ENCODE peak calls at places on chromosomes 12 and 14, in six cellular contexts. Z is mammary epithelial cell, J is adrenal gland, X is cardiac muscle cell, F is astrocyte, A is AG04450. P is an unnamed sample.

GRCh38 chr14:102096569-102097188 is 9.8 kb upstream of the HSP90AA1 start:
- DNase-seq in Z (peak), J (peak), X (peak), F (peak), A (peak), P (no peak)

GRCh38 chr14:89198544-89199329 is 218.3 kb downstream of the FOXN3 start:
- DNase-seq in Z (no peak), J (peak), X (no peak), F (no peak), A (no peak), P (no peak)

GRCh38 chr12:130933269-130933995 is 20.3 kb upstream of the ADGRD1 start:
- DNase-seq in Z (no peak), J (no peak), X (no peak), F (no peak), A (no peak), P (no peak)

GRCh38 chr12:114858388-114859146 is 174.6 kb upstream of the TBX3 start:
- DNase-seq in Z (peak), J (no peak), X (no peak), F (no peak), A (no peak), P (no peak)

GRCh38 chr12:130783110-130783715 is 55.8 kb downstream of the STX2 start:
- DNase-seq in Z (no peak), J (no peak), X (no peak), F (no peak), A (no peak), P (no peak)

GRCh38 chr12:20007331-20007730 is 361.0 kb upstream of the PDE3A start:
- DNase-seq in Z (no peak), J (no peak), X (no peak), F (no peak), A (no peak), P (no peak)

GRCh38 chr12:115872212-115872611 is 405.3 kb downstream of the MED13L start:
- DNase-seq in Z (no peak), J (no peak), X (no peak), F (no peak), A (no peak), P (no peak)

GRCh38 chr12:38921025-38921677 is 15.8 kb upstream of the CPNE8 start:
- DNase-seq in Z (peak), J (peak), X (peak), F (peak), A (no peak), P (peak)

GRCh38 chr12:120980800-120981368 is 2.5 kb downstream of the HNF1A start:
- DNase-seq in Z (no peak), J (no peak), X (no peak), F (no peak), A (no peak), P (no peak)

GRCh38 chr12:69405466-69405865 is 45.9 kb downstream of the YEATS4 start:
- DNase-seq in Z (peak), J (peak), X (no peak), F (peak), A (peak), P (peak)

GRCh38 chr14:72779679-72780078 is 114.2 kb downstream of the DPF3 start:
- DNase-seq in Z (peak), J (no peak), X (no peak), F (no peak), A (no peak), P (no peak)

GRCh38 chr12:31117203-31118011 is 43.7 kb downstream of the DDX11 start:
- DNase-seq in Z (peak), J (no peak), X (peak), F (peak), A (no peak), P (no peak)
- TF ChIP-seq CTCF in Z (peak), J (no peak), X (peak), F (peak), A (peak), P (peak)

GRCh38 chr12:12683298-12683697 is 12.7 kb downstream of the GPR19 start:
- DNase-seq in Z (no peak), J (no peak), X (no peak), F (no peak), A (no peak), P (no peak)
- H3K4me3 ChIP-seq in Z (no peak), J (no peak), X (no peak), F (no peak), A (no peak), P (no peak)

DNA sequence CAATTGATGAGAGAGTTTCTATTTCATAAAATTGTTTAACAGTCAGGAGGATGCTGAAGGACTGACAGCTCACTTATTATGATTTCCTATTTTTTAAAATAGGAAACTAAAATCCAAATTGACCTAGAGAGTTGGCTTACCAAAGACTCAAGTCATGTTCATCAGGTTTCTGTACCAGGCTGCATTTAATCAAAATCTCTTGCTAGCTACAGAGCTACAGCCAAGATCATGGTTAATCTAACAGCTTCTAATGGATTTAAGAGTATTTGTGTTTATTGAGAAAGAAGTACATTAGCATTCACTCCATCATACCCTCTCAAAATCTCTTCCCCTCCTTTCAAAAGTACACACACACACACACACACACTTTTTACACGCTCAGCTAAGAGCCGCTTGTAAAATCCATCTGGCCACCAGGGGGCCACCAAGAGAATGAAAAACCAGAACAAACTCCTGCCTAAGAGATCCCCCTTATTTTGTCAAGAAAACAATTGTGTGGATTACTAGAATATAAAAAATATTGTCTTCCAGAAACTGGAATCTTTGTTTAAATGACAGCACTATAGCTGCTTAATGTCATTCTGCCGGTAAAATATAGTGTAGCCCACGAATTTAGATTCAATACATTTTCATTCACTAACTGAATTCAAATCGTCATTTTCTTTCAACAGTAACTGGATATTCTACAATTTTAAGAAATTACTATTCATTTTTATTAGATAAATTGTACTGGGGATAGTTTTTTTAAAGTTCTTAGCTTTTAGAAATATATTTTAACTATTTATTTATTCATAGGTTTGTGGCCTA is 334.0 kb downstream of the BTG1 start:
- DNase-seq in Z (peak), J (peak), X (peak), F (peak), A (peak), P (no peak)
- TF ChIP-seq CTCF in Z (peak), J (peak), X (peak), F (peak), A (peak), P (peak)

DNA sequence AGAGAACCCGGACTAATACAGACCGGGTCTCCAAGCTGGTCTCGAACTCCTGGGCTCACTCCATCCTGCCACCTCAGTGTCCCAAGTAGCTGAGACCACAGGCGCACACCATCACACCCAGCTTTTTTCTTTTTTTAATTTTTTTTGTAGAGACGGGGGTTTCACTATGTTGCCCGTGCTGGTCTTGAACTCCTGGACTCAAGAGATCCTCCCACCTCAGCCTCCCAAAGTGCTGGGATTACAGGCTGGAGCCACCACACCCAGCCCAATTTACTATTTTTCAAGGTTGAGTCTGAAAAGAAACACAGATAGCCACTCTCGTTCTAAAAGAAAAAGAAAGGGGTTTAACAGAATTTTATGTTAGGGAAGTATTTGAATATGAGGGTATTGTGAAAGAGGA is 1.8 kb downstream of the ERO1A start:
- DNase-seq in Z (no peak), J (no peak), X (no peak), F (no peak), A (no peak), P (no peak)
- H3K4me3 ChIP-seq in Z (peak), J (no peak), X (no peak), F (no peak), A (no peak), P (no peak)

GRCh38 chr14:56512521-56512920 is 67.1 kb upstream of the TMEM260 start:
- DNase-seq in Z (no peak), J (no peak), X (no peak), F (no peak), A (no peak), P (no peak)

GRCh38 chr14:56515739-56516138 is 63.9 kb upstream of the TMEM260 start:
- DNase-seq in Z (no peak), J (no peak), X (no peak), F (no peak), A (no peak), P (no peak)

GRCh38 chr14:56514663-56515371 is 64.8 kb upstream of the TMEM260 start:
- DNase-seq in Z (no peak), J (no peak), X (no peak), F (peak), A (no peak), P (no peak)
- TF ChIP-seq CTCF in Z (no peak), J (no peak), X (no peak), F (no peak), A (no peak), P (no peak)

DNA sequence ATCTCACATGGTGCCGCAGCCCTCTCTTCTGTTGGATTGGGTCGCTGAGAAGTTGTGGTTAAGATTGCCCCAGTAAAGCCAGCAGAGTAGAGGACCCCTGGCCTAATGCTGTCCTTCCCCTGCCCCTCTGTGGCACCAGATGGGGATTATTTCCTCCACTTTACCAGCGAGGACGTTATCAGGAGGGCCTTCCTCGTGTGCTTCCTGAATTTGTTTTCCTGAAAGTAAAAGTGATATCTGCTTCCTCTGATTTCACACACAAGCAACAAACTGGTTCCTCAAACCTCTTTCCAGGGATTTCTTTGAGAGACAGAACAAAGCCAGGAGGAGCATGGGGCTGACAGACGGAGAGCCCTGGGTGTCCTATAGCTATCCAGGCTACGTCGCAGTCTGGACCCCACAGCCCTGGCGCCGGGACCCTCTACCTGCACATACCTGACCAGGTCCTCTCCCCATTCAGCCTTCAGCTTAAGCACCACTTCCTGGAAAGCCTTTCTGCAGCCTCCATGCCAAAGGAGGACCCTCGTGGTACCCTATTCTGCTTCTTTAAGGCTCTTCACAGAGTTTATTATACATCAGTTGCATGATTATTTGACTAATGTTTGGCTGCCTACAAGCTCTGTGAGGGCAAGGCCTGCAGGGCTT is 314.8 kb upstream of the FKBP4 start:
- DNase-seq in Z (no peak), J (no peak), X (no peak), F (no peak), A (no peak), P (no peak)
- H3K4me3 ChIP-seq in Z (no peak), J (no peak), X (no peak), F (no peak), A (no peak), P (no peak)

DNA sequence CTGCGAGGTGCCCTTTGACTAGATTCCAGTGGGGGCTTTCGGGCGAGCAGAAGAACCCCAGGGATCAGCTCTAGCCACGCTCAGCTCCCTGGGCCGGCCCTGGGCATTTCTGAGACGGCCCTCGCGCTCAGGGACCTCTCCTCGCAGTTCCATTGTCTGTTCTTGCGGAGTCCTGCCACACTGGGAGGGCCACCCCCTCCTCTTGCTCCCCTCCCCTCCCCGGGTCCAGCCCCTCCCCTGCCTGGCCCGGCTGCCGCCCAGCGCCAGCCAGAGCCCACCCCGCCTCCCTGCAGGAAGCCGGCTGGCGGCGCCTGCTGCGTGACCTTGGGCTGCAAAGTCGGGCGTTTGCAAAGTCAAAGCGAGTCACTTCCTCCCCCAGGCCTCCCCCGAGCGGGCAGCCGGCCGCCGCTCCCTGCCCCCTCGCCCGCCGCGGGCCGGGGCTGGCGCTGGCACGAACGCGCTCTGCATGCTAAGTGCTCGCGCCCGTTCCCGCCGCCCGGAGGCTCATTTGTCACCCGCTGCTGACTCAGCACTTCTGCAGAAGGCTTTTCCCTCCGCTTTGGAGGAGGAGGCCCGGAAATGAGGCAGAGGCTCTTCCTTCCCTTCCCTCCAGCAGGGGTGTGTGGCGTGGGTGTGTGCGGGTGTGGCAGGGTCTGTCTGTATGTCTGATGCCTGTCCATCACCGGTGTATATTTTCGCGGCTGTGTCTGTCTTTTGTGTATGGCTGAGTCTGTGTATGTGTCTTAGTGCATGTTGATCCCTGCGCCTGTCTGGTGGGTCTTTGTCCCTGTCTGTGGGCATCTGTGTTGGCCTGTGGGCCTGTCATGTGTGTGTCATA is 72.0 kb downstream of the IRF2BPL start:
- DNase-seq in Z (peak), J (peak), X (peak), F (peak), A (peak), P (no peak)
- TF ChIP-seq CTCF in Z (no peak), J (no peak), X (peak), F (no peak), A (no peak), P (peak)

DNA sequence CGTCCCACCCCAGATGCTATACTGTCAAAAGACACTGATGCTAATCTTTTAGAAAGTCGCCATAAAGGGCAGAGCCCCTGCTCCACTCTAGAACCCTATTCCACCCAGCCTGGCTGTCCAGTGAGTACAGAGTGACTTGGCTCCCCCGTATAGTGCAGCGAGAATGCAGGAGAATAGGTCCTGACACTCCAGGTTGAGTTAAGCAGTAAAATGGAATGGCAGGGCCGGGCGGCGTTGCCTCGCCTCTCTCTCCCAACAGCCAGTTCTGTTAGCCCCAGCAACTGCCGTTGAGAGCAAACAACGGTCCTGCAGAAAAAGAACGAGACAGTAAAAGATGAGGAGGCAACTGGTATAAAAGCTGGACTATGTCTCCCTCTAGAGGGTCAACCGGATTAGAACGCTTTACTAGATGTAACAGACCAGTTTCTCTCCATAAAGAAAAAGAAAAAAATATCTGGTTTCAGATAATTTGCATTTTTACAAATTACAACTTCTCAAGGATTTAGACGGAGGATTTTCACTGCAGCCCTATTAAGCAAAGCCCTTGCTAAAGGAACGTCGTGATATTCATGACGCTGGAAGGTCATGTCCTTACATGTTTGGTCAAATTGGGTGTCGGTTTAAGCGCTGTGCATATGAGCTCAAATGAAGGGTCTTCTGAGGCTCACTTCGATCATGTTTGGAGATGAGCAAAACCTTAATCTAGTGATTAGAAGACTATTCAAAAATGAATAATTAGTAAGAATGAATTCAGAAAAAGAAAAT is 67.5 kb upstream of the USP15 start:
- DNase-seq in Z (peak), J (peak), X (peak), F (peak), A (peak), P (peak)
- H3K4me3 ChIP-seq in Z (peak), J (peak), X (peak), F (peak), A (peak), P (peak)